ENCODE peak calls at places on chromosome 1, in five cellular contexts. One of them, this sample, is unnamed.

GRCh38 chr1:222914861-222915632 is 100.2 kb downstream of the DISP1 start:
- DNase-seq in posterior cingulate gyrus: no peak
- DNase-seq in PC-9: no peak
- DNase-seq in HT1080: peak
- DNase-seq in SK-N-SH: no peak
- DNase-seq in this sample: peak

GRCh38 chr1:150567341-150567716 is 12.1 kb downstream of the MCL1 start:
- DNase-seq in posterior cingulate gyrus: no peak
- DNase-seq in PC-9: no peak
- DNase-seq in HT1080: no peak
- DNase-seq in SK-N-SH: no peak
- DNase-seq in this sample: no peak

GRCh38 chr1:17559618-17560419 is 20.3 kb downstream of the ARHGEF10L start:
- DNase-seq in posterior cingulate gyrus: no peak
- DNase-seq in PC-9: peak
- DNase-seq in HT1080: no peak
- DNase-seq in SK-N-SH: no peak
- DNase-seq in this sample: no peak

GRCh38 chr1:145785481-145785880 is 38.4 kb downstream of the RNF115 start:
- DNase-seq in posterior cingulate gyrus: no peak
- DNase-seq in PC-9: no peak
- DNase-seq in HT1080: no peak
- DNase-seq in SK-N-SH: no peak
- DNase-seq in this sample: peak

GRCh38 chr1:201176931-201177330 is 13.7 kb upstream of the IGFN1 start:
- DNase-seq in posterior cingulate gyrus: no peak
- DNase-seq in PC-9: peak
- DNase-seq in HT1080: no peak
- DNase-seq in SK-N-SH: no peak
- DNase-seq in this sample: no peak

GRCh38 chr1:195867638-195868037 is 740.6 kb downstream of the KCNT2 start:
- DNase-seq in posterior cingulate gyrus: no peak
- DNase-seq in PC-9: no peak
- DNase-seq in HT1080: no peak
- DNase-seq in SK-N-SH: no peak
- DNase-seq in this sample: no peak

GRCh38 chr1:178954291-178954690 is 71.4 kb upstream of the FAM20B start:
- DNase-seq in posterior cingulate gyrus: no peak
- DNase-seq in PC-9: no peak
- DNase-seq in HT1080: no peak
- DNase-seq in SK-N-SH: no peak
- DNase-seq in this sample: no peak

GRCh38 chr1:81111818-81112217 is 688.9 kb upstream of the ADGRL2 start:
- DNase-seq in posterior cingulate gyrus: no peak
- DNase-seq in PC-9: no peak
- DNase-seq in HT1080: peak
- DNase-seq in SK-N-SH: no peak
- DNase-seq in this sample: peak

GRCh38 chr1:31111290-31111951 is 45.9 kb upstream of the PUM1 start:
- DNase-seq in posterior cingulate gyrus: no peak
- DNase-seq in PC-9: peak
- DNase-seq in HT1080: peak
- DNase-seq in SK-N-SH: no peak
- DNase-seq in this sample: no peak

GRCh38 chr1:59678809-59679228 is 135.9 kb upstream of the HOOK1 start:
- DNase-seq in posterior cingulate gyrus: no peak
- DNase-seq in PC-9: peak
- DNase-seq in HT1080: peak
- DNase-seq in SK-N-SH: no peak
- DNase-seq in this sample: peak

GRCh38 chr1:22612657-22613056 is 23.8 kb upstream of the C1QA start:
- DNase-seq in posterior cingulate gyrus: no peak
- DNase-seq in PC-9: no peak
- DNase-seq in HT1080: no peak
- DNase-seq in SK-N-SH: peak
- DNase-seq in this sample: no peak